ENCODE peak calls at places on chromosomes 3 and 15, in four cellular contexts. C is breast epithelium, G is GM23338, Q is retinal pigment epithelial cell. D is an unnamed sample.

GRCh38 chr3:468172-468571 is 271.6 kb downstream of the CHL1 start:
- DNase-seq in C (no peak), G (peak), Q (no peak), D (no peak)

GRCh38 chr15:74400313-74400850 is 32.9 kb upstream of the CYP11A1 start:
- DNase-seq in C (no peak), G (no peak), Q (no peak), D (no peak)

GRCh38 chr15:68256675-68257450 is 20.7 kb upstream of the FEM1B start:
- DNase-seq in C (peak), G (peak), Q (no peak), D (peak)

GRCh38 chr15:41115088-41115651 is 910 bp downstream of the INO80 start:
- DNase-seq in C (no peak), G (peak), Q (no peak), D (no peak)

GRCh38 chr3:46882377-46883015 is 5.0 kb downstream of the PTH1R start:
- DNase-seq in C (no peak), G (peak), Q (no peak), D (no peak)

GRCh38 chr3:32961189-32961715 is 9.8 kb downstream of the CCR4 start:
- DNase-seq in C (no peak), G (no peak), Q (no peak), D (peak)

GRCh38 chr15:64216722-64217428 is 54.1 kb upstream of the PPIB start:
- DNase-seq in C (no peak), G (no peak), Q (no peak), D (no peak)

GRCh38 chr15:39698444-39699390 is 83.9 kb downstream of the FSIP1 start:
- DNase-seq in C (no peak), G (no peak), Q (no peak), D (no peak)

GRCh38 chr3:127132876-127133275 is 60.1 kb upstream of the PRR23E start:
- DNase-seq in C (no peak), G (no peak), Q (no peak), D (peak)

GRCh38 chr3:52345521-52346110 is 29.5 kb downstream of the DNAH1 start:
- DNase-seq in C (no peak), G (no peak), Q (no peak), D (no peak)

GRCh38 chr3:129645291-129645690 is 38.8 kb upstream of the PLXND1 start:
- DNase-seq in C (no peak), G (no peak), Q (no peak), D (peak)

GRCh38 chr3:32383136-32383711 is 8.4 kb upstream of the CMTM7 start:
- DNase-seq in C (no peak), G (no peak), Q (no peak), D (no peak)

GRCh38 chr15:66588537-66588936 is 22.7 kb upstream of the LCTL start:
- DNase-seq in C (no peak), G (peak), Q (no peak), D (no peak)

GRCh38 chr3:63141-63845 is 133.3 kb upstream of the CHL1 start:
- DNase-seq in C (no peak), G (no peak), Q (no peak), D (no peak)

GRCh38 chr15:52481915-52482314 is 46.8 kb downstream of the MYO5A start:
- DNase-seq in C (no peak), G (no peak), Q (peak), D (no peak)

GRCh38 chr3:15284121-15284889 is 48.1 kb downstream of the SH3BP5 start:
- DNase-seq in C (no peak), G (no peak), Q (no peak), D (no peak)

GRCh38 chr15:42511010-42511396 is 15.6 kb downstream of the SNAP23 start:
- DNase-seq in C (no peak), G (no peak), Q (no peak), D (no peak)

GRCh38 chr15:32838820-32839219 is 121.0 kb downstream of the GREM1 start:
- DNase-seq in C (no peak), G (no peak), Q (no peak), D (peak)

GRCh38 chr3:164683516-164683915 is 394.8 kb downstream of the SI start:
- DNase-seq in C (no peak), G (no peak), Q (no peak), D (no peak)

GRCh38 chr3:94440767-94441493 is 378.1 kb downstream of the NSUN3 start:
- DNase-seq in C (no peak), G (no peak), Q (peak), D (no peak)

GRCh38 chr15:66724732-66725467 is 22.9 kb downstream of the SMAD6 start:
- DNase-seq in C (no peak), G (no peak), Q (no peak), D (no peak)

GRCh38 chr3:193819117-193819978 is 226.3 kb downstream of the OPA1 start:
- DNase-seq in C (no peak), G (peak), Q (no peak), D (no peak)

GRCh38 chr3:139534992-139535879 is 4.3 kb downstream of the RBP1 start:
- DNase-seq in C (no peak), G (no peak), Q (no peak), D (no peak)

GRCh38 chr3:129596194-129597086 is 10.0 kb downstream of the PLXND1 start:
- DNase-seq in C (peak), G (peak), Q (no peak), D (peak)

GRCh38 chr15:35545316-35545824 is 595 bp downstream of the DPH6 start:
- DNase-seq in C (no peak), G (peak), Q (no peak), D (peak)

GRCh38 chr3:5017953-5018531 is 38.8 kb downstream of the BHLHE40 start:
- DNase-seq in C (no peak), G (no peak), Q (peak), D (peak)

GRCh38 chr15:68316061-68316804 is 38.7 kb downstream of the FEM1B start:
- DNase-seq in C (peak), G (peak), Q (no peak), D (no peak)

GRCh38 chr3:96410006-96410730 is 404.2 kb upstream of the EPHA6 start:
- DNase-seq in C (no peak), G (no peak), Q (no peak), D (no peak)

GRCh38 chr3:104642827-104643226 is 723.9 kb upstream of the ALCAM start:
- DNase-seq in C (no peak), G (no peak), Q (no peak), D (no peak)

GRCh38 chr15:47466357-47466756 is 250.9 kb upstream of the SEMA6D start:
- DNase-seq in C (no peak), G (no peak), Q (peak), D (no peak)

GRCh38 chr3:156820687-156821070 is 5.5 kb upstream of the LEKR1 start:
- DNase-seq in C (no peak), G (no peak), Q (no peak), D (no peak)

GRCh38 chr3:5425371-5425770 is 237.9 kb downstream of the EDEM1 start:
- DNase-seq in C (no peak), G (no peak), Q (no peak), D (no peak)

GRCh38 chr3:162897286-162897685 is 1400.7 kb downstream of the OTOL1 start:
- DNase-seq in C (no peak), G (no peak), Q (no peak), D (no peak)

GRCh38 chr3:53216723-53217122 is 39.1 kb downstream of the TKT start:
- DNase-seq in C (no peak), G (no peak), Q (no peak), D (no peak)

GRCh38 chr15:23441204-23441603 is 5.8 kb downstream of the GOLGA6L2 start:
- DNase-seq in C (no peak), G (no peak), Q (no peak), D (no peak)
- H3K4me3 ChIP-seq in C (no peak), G (no peak), Q (no peak), D (no peak)

GRCh38 chr3:84965141-84965540 is 6.4 kb downstream of the CADM2 start:
- DNase-seq in C (no peak), G (peak), Q (peak), D (no peak)
- TF ChIP-seq CTCF in C (no peak), G (peak), Q (peak), D (no peak)

GRCh38 chr3:45477838-45478237 is 89.5 kb downstream of the LARS2 start:
- DNase-seq in C (no peak), G (no peak), Q (no peak), D (no peak)
- H3K4me3 ChIP-seq in C (no peak), G (no peak), Q (no peak), D (no peak)

DNA sequence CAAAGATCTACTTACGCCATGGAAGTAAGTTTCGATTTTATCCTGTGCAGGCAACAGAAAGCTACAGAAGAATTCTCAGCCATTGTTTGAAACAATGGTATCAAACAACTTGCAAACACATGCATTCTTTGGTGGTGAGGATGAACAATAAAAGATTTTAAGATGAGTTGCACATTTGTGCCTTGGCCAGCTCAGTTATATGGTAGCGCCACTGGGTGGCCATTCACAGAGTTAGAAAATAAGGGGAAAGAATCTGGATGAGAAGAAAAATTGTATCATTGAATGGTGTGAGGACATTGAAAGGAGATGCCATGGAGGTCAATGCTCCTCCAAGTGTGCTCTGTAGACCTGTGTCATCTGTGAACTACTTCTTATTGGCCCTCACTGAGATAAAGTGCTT is 11.6 kb downstream of the CADPS start:
- DNase-seq in C (no peak), G (no peak), Q (no peak), D (no peak)
- TF ChIP-seq CTCF in C (no peak), G (peak), Q (no peak), D (no peak)

DNA sequence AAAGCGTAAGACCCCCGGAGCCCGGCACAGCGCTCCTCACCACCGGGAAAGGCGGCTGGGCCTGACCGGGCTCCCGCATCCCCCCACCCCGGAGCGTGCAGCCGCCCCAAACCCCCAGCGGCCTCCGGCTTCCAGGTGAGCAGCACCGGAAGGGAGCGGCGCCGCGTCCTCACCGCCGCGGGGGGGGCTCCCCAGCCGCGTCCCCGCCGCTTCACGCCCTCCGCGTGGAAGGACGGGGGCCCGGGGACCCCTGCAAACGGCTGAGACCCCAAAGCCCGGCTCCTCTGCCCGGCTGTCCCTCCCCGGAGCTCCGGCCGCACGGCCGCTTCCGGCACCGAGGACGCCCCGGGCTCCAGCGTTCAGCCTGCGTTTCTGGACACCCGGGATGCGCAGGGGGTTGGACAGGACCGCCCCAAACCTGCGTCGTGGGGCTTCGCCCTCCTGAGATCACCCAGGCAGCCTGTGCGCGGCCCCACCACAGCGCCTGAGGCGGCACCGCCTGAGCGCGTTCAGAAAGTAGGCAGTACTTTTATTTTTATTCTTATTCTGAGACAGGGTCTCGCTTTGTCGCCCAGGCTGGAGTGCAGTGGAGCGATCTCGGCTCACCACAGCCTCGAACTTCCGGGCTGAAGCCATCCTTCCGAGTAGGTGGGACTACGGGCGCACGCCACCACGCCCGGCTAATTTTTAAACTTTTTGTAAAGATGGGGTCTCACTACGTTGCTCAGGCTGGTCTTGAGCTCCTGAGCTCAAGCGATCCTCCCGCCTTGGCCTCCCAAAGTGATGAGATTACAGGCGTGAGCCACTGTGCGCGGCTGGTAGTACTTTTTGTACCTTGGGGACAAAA is 51.6 kb upstream of the BLM start:
- DNase-seq in C (peak), G (peak), Q (no peak), D (peak)
- H3K4me3 ChIP-seq in C (peak), G (peak), Q (peak), D (peak)

DNA sequence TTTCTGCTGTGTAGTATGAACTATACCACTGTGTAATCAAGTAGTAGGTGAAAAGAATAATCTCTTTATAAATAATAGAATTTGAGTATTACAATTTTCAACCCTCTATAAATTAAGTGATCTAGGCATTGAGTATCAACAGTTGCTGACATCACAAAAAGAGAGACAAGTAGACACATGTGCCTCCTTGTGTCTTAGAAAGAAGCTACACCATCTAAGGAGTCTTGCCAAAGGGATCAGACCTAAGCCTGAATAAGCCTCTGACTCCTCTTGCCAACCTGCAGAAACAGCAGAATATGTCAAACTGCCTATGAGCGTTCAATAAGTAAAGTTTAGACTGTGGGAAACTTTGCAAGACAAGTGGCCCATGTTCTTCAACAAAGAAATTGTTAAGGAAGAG is 5.8 kb upstream of the MTMR10 start:
- DNase-seq in C (no peak), G (no peak), Q (no peak), D (no peak)
- TF ChIP-seq CTCF in C (no peak), G (no peak), Q (no peak), D (no peak)

DNA sequence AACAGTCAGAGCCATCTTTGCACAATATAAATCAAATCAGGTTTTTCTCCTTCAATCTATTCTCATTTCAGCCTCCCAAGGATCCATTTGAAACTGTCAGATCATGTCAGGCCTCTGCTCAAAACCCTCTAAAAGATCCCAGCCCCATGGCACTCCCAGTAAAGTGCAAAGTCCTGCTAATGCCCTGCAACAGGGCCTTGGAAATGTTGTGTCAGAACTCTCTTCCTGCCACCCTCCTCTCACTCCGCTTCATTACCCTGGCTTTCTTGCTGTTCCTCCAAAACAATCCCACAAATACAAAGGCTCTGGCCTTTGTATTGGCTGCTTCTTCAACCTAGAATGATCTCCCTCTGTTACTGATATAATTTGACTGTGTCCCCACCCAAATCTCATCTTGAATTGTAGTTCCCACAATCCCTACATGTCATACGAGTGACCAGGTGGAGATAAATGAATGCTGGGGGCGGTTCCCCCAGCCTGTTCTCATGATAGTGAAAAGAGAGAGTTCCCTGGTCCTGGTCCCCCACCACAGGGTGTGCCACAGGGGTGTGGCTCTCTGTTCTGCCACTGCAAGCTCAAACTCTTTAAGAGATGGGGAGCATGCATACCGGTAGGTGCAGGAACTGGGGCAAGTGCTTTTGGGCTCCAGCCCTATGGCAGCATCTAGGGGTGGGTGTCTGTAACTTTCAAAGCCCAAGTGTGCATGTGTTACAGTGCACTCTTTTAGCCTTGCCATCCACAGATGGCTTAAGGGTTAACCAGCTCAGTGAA is 22.9 kb upstream of the TRA2B start:
- DNase-seq in C (no peak), G (no peak), Q (no peak), D (no peak)
- H3K4me3 ChIP-seq in C (no peak), G (no peak), Q (no peak), D (no peak)

GRCh38 chr3:195204360-195205166 is 66.4 kb downstream of the XXYLT1 start:
- DNase-seq in C (peak), G (no peak), Q (peak), D (no peak)
- TF ChIP-seq CTCF in C (no peak), G (no peak), Q (no peak), D (no peak)

GRCh38 chr3:122183893-122184590 is 574 bp downstream of the CASR start:
- DNase-seq in C (no peak), G (peak), Q (no peak), D (no peak)

GRCh38 chr3:122188758-122189157 is 5.3 kb downstream of the CASR start:
- DNase-seq in C (no peak), G (no peak), Q (no peak), D (no peak)

GRCh38 chr3:122186372-122186771 is 2.9 kb downstream of the CASR start:
- DNase-seq in C (no peak), G (no peak), Q (no peak), D (no peak)

GRCh38 chr3:122183521-122183892 is at the start of gene CASR:
- DNase-seq in C (no peak), G (peak), Q (no peak), D (no peak)

GRCh38 chr3:122184591-122184929 is 1.1 kb downstream of the CASR start:
- DNase-seq in C (no peak), G (no peak), Q (no peak), D (no peak)
- H3K4me3 ChIP-seq in C (peak), G (peak), Q (no peak), D (no peak)